ENCODE peak calls at places on chromosomes 11 and 22, in six cellular contexts. C is neuronal stem cell, M is Karpas-422, R is H9, P is HCT116, K is mammary epithelial cell. J is an unnamed sample.

GRCh38 chr22:20174785-20175596 is 24.1 kb upstream of the CCDC188 start:
- DNase-seq in C (no peak), M (peak; percentile 52), R (no peak), P (no peak), K (no peak), J (no peak)

GRCh38 chr22:50085211-50085999 is at the start of gene MLC1:
- DNase-seq in C (no peak), M (no peak), R (no peak), P (no peak), K (no peak), J (no peak)

GRCh38 chr11:2444301-2445106 is at the start of the genes KCNQ1 and TRPM5:
- DNase-seq in C (peak; percentile 48), M (no peak), R (peak; percentile 88), P (peak; percentile 24), K (no peak), J (no peak)

GRCh38 chr22:42500164-42500835 is 19.3 kb downstream of the RRP7A start:
- DNase-seq in C (peak; percentile 65), M (peak; percentile 95), R (peak; percentile 96), P (peak; percentile 13), K (peak; percentile 71), J (peak; percentile 24)

GRCh38 chr11:12077535-12078280 is 32.7 kb upstream of the MICAL2 start:
- DNase-seq in C (no peak), M (no peak), R (no peak), P (no peak), K (peak; percentile 68), J (no peak)

GRCh38 chr11:113838005-113838404 is 37.4 kb downstream of the USP28 start:
- DNase-seq in C (no peak), M (no peak), R (no peak), P (no peak), K (no peak), J (no peak)

GRCh38 chr11:1089738-1090599 is 15.3 kb downstream of the MUC2 start:
- DNase-seq in C (no peak), M (no peak), R (no peak), P (no peak), K (no peak), J (no peak)

GRCh38 chr11:43942651-43943356 is 367 bp downstream of the C11orf96 start:
- DNase-seq in C (no peak), M (no peak), R (peak; percentile 53), P (no peak), K (no peak), J (peak; percentile 46)

GRCh38 chr11:134124660-134125451 is 56.0 kb downstream of the JAM3 start:
- DNase-seq in C (peak; percentile 47), M (no peak), R (peak; percentile 76), P (no peak), K (peak; percentile 14), J (no peak)

GRCh38 chr11:3926458-3927095 is 71.1 kb downstream of the STIM1 start:
- DNase-seq in C (no peak), M (no peak), R (no peak), P (no peak), K (no peak), J (no peak)

GRCh38 chr11:80155412-80156017 is 714.7 kb upstream of the TENM4 start:
- DNase-seq in C (peak; percentile 12), M (peak; percentile 86), R (no peak), P (no peak), K (peak; percentile 17), J (no peak)

GRCh38 chr22:47372111-47372581 is 609.7 kb downstream of the TBC1D22A start:
- DNase-seq in C (no peak), M (no peak), R (no peak), P (no peak), K (no peak), J (no peak)

GRCh38 chr22:37896181-37896592 is 9.9 kb upstream of the MICALL1 start:
- DNase-seq in C (no peak), M (no peak), R (peak; percentile 50), P (no peak), K (peak; percentile 95), J (peak; percentile 25)

GRCh38 chr22:46674367-46674781 is 54.2 kb downstream of the GRAMD4 start:
- DNase-seq in C (no peak), M (no peak), R (no peak), P (no peak), K (no peak), J (no peak)

GRCh38 chr11:73402834-73403185 is 26.6 kb downstream of the RELT start:
- DNase-seq in C (no peak), M (peak; percentile 72), R (no peak), P (no peak), K (no peak), J (peak; percentile 45)

GRCh38 chr11:74012072-74012809 is 3.4 kb upstream of the UCP3 start:
- DNase-seq in C (no peak), M (no peak), R (no peak), P (no peak), K (no peak), J (no peak)

GRCh38 chr11:81869337-81870065 is 864.2 kb downstream of the FAM181B start:
- DNase-seq in C (no peak), M (no peak), R (no peak), P (no peak), K (peak; percentile 82), J (peak; percentile 84)

GRCh38 chr11:2737876-2738275 is 38.1 kb upstream of the KCNQ1OT1 start:
- DNase-seq in C (no peak), M (no peak), R (no peak), P (no peak), K (no peak), J (no peak)

GRCh38 chr11:59212744-59213573 is at the start of gene MPEG1:
- DNase-seq in C (no peak), M (peak; percentile 91), R (no peak), P (no peak), K (no peak), J (no peak)

DNA sequence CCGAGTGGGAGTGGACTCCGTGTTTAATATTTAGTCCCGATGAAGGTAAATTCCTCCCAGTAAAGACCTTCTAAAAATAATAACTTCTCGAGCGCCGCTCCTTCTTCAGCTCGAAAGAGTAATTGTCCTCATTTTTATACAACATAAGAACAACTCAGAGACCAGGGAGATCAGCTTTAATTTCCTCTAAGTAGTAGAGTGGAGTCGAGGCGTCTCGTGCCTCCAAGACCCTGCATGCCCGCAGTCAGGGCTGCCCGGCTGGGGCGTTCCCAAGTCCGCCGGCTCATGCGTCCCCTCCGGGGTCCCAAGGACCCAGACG is 7.8 kb downstream of the WT1 start:
- DNase-seq in C (no peak), M (no peak), R (no peak), P (no peak), K (no peak), J (no peak)
- H3K4me2 ChIP-seq in C (no peak overlapping the region), M (no peak overlapping the region), R (peak overlapping the region; percentile 57), P (no peak overlapping the region), K (no peak overlapping the region), J (no peak overlapping the region)

GRCh38 chr11:126736682-126737404 is 263.7 kb downstream of the KIRREL3 start:
- DNase-seq in C (no peak), M (no peak), R (no peak), P (no peak), K (no peak), J (no peak)

GRCh38 chr11:126731526-126731925 is 269.0 kb downstream of the KIRREL3 start:
- DNase-seq in C (no peak), M (no peak), R (no peak), P (no peak), K (no peak), J (no peak)

GRCh38 chr11:126733685-126734084 is 266.9 kb downstream of the KIRREL3 start:
- DNase-seq in C (no peak), M (no peak), R (no peak), P (no peak), K (no peak), J (no peak)

GRCh38 chr11:126734752-126735151 is 265.8 kb downstream of the KIRREL3 start:
- DNase-seq in C (no peak), M (no peak), R (no peak), P (no peak), K (no peak), J (no peak)

GRCh38 chr11:126732981-126733380 is 267.6 kb downstream of the KIRREL3 start:
- DNase-seq in C (no peak), M (no peak), R (no peak), P (no peak), K (no peak), J (no peak)
- H3K4me2 ChIP-seq in C (no peak overlapping the region), M (no peak overlapping the region), R (no peak overlapping the region), P (no peak overlapping the region), K (no peak overlapping the region), J (no peak overlapping the region)

GRCh38 chr11:102405501-102405900 is 47.1 kb downstream of the TMEM123 start:
- DNase-seq in C (no peak), M (no peak), R (no peak), P (no peak), K (no peak), J (no peak)

GRCh38 chr11:102399189-102399588 is 52.2 kb downstream of the BIRC2 start:
- DNase-seq in C (no peak), M (no peak), R (no peak), P (no peak), K (no peak), J (no peak)

GRCh38 chr11:102400603-102401002 is 52.0 kb downstream of the TMEM123 start:
- DNase-seq in C (no peak), M (no peak), R (no peak), P (no peak), K (no peak), J (no peak)

GRCh38 chr11:102402556-102402955 is 50.0 kb downstream of the TMEM123 start:
- DNase-seq in C (no peak), M (no peak), R (no peak), P (no peak), K (no peak), J (no peak)

GRCh38 chr11:102401905-102402304 is 50.7 kb downstream of the TMEM123 start:
- DNase-seq in C (no peak), M (no peak), R (no peak), P (no peak), K (no peak), J (no peak)
- H3K4me2 ChIP-seq in C (no peak overlapping the region), M (no peak overlapping the region), R (no peak overlapping the region), P (no peak overlapping the region), K (no peak overlapping the region), J (no peak overlapping the region)

GRCh38 chr11:110728476-110728875 is 16.2 kb upstream of the ARHGAP20 start:
- DNase-seq in C (no peak), M (no peak), R (no peak), P (no peak), K (no peak), J (no peak)

GRCh38 chr11:110720646-110721283 is 8.5 kb upstream of the ARHGAP20 start:
- DNase-seq in C (no peak), M (no peak), R (no peak), P (no peak), K (no peak), J (no peak)

GRCh38 chr11:110728883-110729282 is 16.6 kb upstream of the ARHGAP20 start:
- DNase-seq in C (no peak), M (no peak), R (no peak), P (no peak), K (no peak), J (no peak)

DNA sequence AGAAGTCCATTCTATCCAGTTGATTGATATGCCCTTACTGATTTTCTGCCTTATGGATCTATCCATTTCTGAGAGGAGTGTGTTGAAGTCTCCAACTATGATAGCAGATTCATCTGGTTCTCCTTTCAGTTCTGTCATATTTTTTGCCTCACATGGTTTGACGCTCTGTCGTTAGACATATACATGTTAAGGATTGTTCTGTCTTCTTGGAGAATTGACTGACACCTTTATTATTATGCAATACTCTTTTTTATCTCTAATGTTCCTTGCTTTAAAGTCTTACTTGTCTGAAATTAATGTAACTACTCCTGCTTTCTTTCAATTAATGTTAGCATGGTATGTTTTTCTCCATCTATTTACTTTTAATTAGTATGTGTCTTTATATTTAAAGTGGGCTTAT is 12.1 kb upstream of the ARHGAP20 start:
- DNase-seq in C (no peak), M (no peak), R (no peak), P (no peak), K (no peak), J (no peak)
- H3K4me2 ChIP-seq in C (no peak overlapping the region), M (no peak overlapping the region), R (no peak overlapping the region), P (no peak overlapping the region), K (no peak overlapping the region), J (no peak overlapping the region)

J was measured in DND-41.